ENCODE peak calls at places on chromosomes 5 and 9, in six cellular contexts. S is OCI-LY7; O is tibial artery; K is CD8-positive, alpha-beta T cell; W is A549; L is transverse colon. N is an unnamed sample.

GRCh38 chr9:91131433-91131839 is 230.3 kb downstream of the AUH start:
- DNase-seq in S (no peak), O (peak; percentile 29), K (peak; percentile 19), W (peak; percentile 31), L (peak; percentile 78), N (peak; percentile 87)

GRCh38 chr9:78015242-78015641 is 16.4 kb downstream of the GNAQ start:
- DNase-seq in S (no peak), O (no peak), K (no peak), W (no peak), L (no peak), N (no peak)

GRCh38 chr5:76521240-76521758 is 101.9 kb downstream of the F2RL2 start:
- DNase-seq in S (no peak), O (no peak), K (no peak), W (no peak), L (no peak), N (peak; percentile 20)

GRCh38 chr9:99822096-99822595 is 461 bp downstream of the NR4A3 start:
- DNase-seq in S (no peak), O (peak; percentile 28), K (no peak), W (peak; percentile 28), L (peak; percentile 52), N (peak; percentile 52)

GRCh38 chr9:113632776-113633590 is 169.5 kb downstream of the RGS3 start:
- DNase-seq in S (no peak), O (peak; percentile 19), K (no peak), W (no peak), L (no peak), N (no peak)

GRCh38 chr9:127828262-127829031 is 25.8 kb downstream of the FPGS start:
- DNase-seq in S (no peak), O (peak; percentile 90), K (no peak), W (peak; percentile 87), L (peak; percentile 79), N (no peak)

GRCh38 chr9:109447329-109448076 is 50.6 kb downstream of the PTPN3 start:
- DNase-seq in S (no peak), O (no peak), K (no peak), W (no peak), L (no peak), N (no peak)

GRCh38 chr9:111898331-111899096 is 1.9 kb downstream of the UGCG start:
- DNase-seq in S (no peak), O (no peak), K (no peak), W (no peak), L (no peak), N (no peak)

GRCh38 chr5:97044057-97044456 is 98.4 kb downstream of the LIX1 start:
- DNase-seq in S (no peak), O (no peak), K (no peak), W (no peak), L (peak; percentile 52), N (no peak)

GRCh38 chr5:43216941-43217340 is 24.9 kb downstream of the NIM1K start:
- DNase-seq in S (no peak), O (no peak), K (no peak), W (no peak), L (no peak), N (no peak)

DNA sequence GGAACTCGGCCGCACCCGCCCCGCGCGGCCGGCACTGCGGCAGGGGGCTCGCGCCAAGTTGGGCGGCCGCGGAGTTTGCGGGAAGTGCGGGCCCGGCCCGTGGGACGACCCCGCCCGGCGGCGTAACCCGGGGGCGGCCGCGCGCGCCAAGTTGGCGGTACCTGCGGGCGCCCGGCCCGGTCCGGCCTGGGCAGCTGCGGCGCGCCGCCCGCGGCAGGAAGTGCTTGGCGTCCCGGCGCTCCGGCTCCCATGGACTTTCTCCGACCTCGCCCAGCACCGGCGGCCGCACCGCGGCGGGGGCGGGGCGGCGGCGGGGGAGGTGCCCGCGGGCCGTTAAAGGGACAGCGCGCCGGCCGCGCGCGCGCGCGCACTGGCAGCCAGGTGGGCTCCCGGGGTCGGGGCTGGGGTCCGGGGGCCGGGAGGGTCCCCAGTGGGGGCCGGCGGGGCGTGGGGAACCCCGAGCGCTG is at the start of gene NACC2:
- DNase-seq in S (no peak), O (no peak), K (no peak), W (no peak), L (peak; percentile 81), N (no peak)
- H3K4me1 ChIP-seq in S (peaks cover 8% of the 10 kb centered on the region), O (peaks cover 51% of the 10 kb centered on the region), K (peaks cover 26% of the 10 kb centered on the region), W (peaks cover 46% of the 10 kb centered on the region), L (peaks cover 62% of the 10 kb centered on the region), N (peaks cover 35% of the 10 kb centered on the region)

GRCh38 chr5:134529460-134529859 is 4.0 kb downstream of the JADE2 start:
- DNase-seq in S (no peak), O (no peak), K (no peak), W (no peak), L (no peak), N (no peak)
- H3K27ac ChIP-seq in S (no peak overlapping the region), O (peak overlapping the region; percentile 99), K (no peak overlapping the region), W (no peak overlapping the region), L (no peak overlapping the region), N (no peak overlapping the region)

GRCh38 chr5:45542421-45542820 is 153.8 kb downstream of the HCN1 start:
- DNase-seq in S (no peak), O (no peak), K (no peak), W (no peak), L (no peak), N (no peak)
- H3K4me1 ChIP-seq in S (no peaks in the 10 kb centered on the region), O (no peaks in the 10 kb centered on the region), K (no peaks in the 10 kb centered on the region), W (no peaks in the 10 kb centered on the region), L (no peaks in the 10 kb centered on the region), N (no peaks in the 10 kb centered on the region)

GRCh38 chr5:149063901-149064478 is 1.1 kb upstream of the SH3TC2 start:
- DNase-seq in S (no peak), O (no peak), K (no peak), W (no peak), L (no peak), N (no peak)
- H3K27ac ChIP-seq in S (no peak overlapping the region), O (no peak overlapping the region), K (no peak overlapping the region), W (no peak overlapping the region), L (no peak overlapping the region), N (no peak overlapping the region)